ENCODE peak calls at places on chromosomes 16 and 17, in eight cellular contexts. D, R, X, W, N, Q, C and L are unnamed samples. For H3K4me1, the result is how much of the 10 kb centered on the place peaks cover.

GRCh38 chr16:4273858-4274291 is 1.1 kb upstream of the TFAP4 start:
- DNase-seq in N (peak), C (peak), W (peak), R (peak), X (peak), Q (peak), D (peak), L (peak)

GRCh38 chr17:18381953-18382245 is 4.3 kb downstream of the EVPLL start:
- DNase-seq in W (no peak), X (no peak), C (no peak), N (no peak), D (no peak), Q (no peak), R (no peak), L (no peak)

GRCh38 chr16:12513057-12513790 is 290.5 kb downstream of the CPPED1 start:
- DNase-seq in D (no peak), X (no peak), N (no peak), Q (no peak), R (no peak), C (no peak), W (no peak), L (no peak)

GRCh38 chr17:48441231-48441711 is 11.3 kb upstream of the SKAP1 start:
- DNase-seq in W (no peak), C (no peak), R (no peak), Q (no peak), X (peak), D (no peak), N (no peak), L (no peak)

GRCh38 chr16:7376227-7376626 is 43.6 kb downstream of the RBFOX1 start:
- DNase-seq in R (no peak), C (no peak), W (no peak), D (no peak), X (no peak), N (no peak), Q (no peak), L (no peak)

GRCh38 chr17:58969156-58969555 is 137.5 kb downstream of the TRIM37 start:
- DNase-seq in W (no peak), Q (no peak), D (no peak), N (no peak), X (no peak), R (no peak), C (no peak), L (no peak)

GRCh38 chr16:11914210-11914758 is 1.5 kb downstream of the GSPT1 start:
- DNase-seq in D (no peak), N (no peak), W (no peak), X (peak), R (peak), Q (no peak), C (peak), L (no peak)

GRCh38 chr16:86503830-86504229 is 6.5 kb upstream of the FOXF1 start:
- DNase-seq in Q (no peak), R (no peak), X (no peak), N (no peak), W (no peak), D (no peak), C (no peak), L (peak)

GRCh38 chr17:57275365-57275764 is 19.0 kb downstream of the MSI2 start:
- DNase-seq in W (no peak), X (no peak), R (no peak), Q (no peak), N (no peak), C (no peak), D (no peak), L (no peak)

GRCh38 chr17:7220593-7221280 is 999 bp downstream of the ACADVL start:
- DNase-seq in N (peak), C (peak), Q (no peak), R (peak), D (peak), W (peak), X (peak), L (peak)

GRCh38 chr17:43636446-43636845 is 25.3 kb downstream of the MEOX1 start:
- DNase-seq in Q (no peak), D (no peak), N (no peak), R (no peak), W (no peak), C (no peak), X (no peak), L (no peak)

GRCh38 chr16:22123759-22124490 is 31.6 kb downstream of the VWA3A start:
- DNase-seq in Q (no peak), X (no peak), C (no peak), W (no peak), N (peak), R (no peak), D (peak), L (no peak)

GRCh38 chr17:78875738-78876597 is 27.0 kb downstream of the CEP295NL start:
- DNase-seq in C (peak), N (no peak), Q (no peak), D (peak), R (no peak), X (no peak), W (peak), L (no peak)

GRCh38 chr17:29571883-29572681 is 3.6 kb downstream of the TP53I13 start:
- DNase-seq in R (no peak), C (no peak), D (no peak), Q (no peak), X (no peak), W (no peak), N (no peak), L (peak)

GRCh38 chr17:41660221-41660711 is 28.4 kb upstream of the EIF1 start:
- DNase-seq in Q (no peak), X (no peak), W (no peak), C (no peak), N (no peak), D (peak), R (no peak), L (no peak)

GRCh38 chr16:86877108-86877507 is 298.8 kb downstream of the FOXL1 start:
- DNase-seq in Q (no peak), R (no peak), D (no peak), C (no peak), N (no peak), W (no peak), X (no peak), L (no peak)

GRCh38 chr17:33492731-33493260 is 199.7 kb upstream of the ASIC2 start:
- DNase-seq in Q (no peak), W (no peak), N (no peak), D (no peak), X (no peak), R (no peak), C (peak), L (no peak)

GRCh38 chr16:50797456-50797855 is 55.6 kb downstream of the CYLD start:
- DNase-seq in N (no peak), R (no peak), C (no peak), W (peak), Q (no peak), D (no peak), X (no peak), L (no peak)

GRCh38 chr17:81119223-81120148 is 45.8 kb upstream of the PVALEF start:
- DNase-seq in R (peak), X (peak), W (peak), N (peak), D (peak), Q (peak), C (peak), L (peak)

GRCh38 chr16:48330847-48331204 is 54.4 kb downstream of the SIAH1 start:
- DNase-seq in N (no peak), W (no peak), Q (no peak), C (no peak), R (no peak), X (no peak), D (no peak), L (no peak)

GRCh38 chr17:78019367-78019975 is 61.0 kb downstream of the TNRC6C start:
- DNase-seq in C (peak), N (peak), Q (no peak), D (no peak), R (no peak), X (peak), W (peak), L (no peak)

GRCh38 chr17:77827039-77827438 is 131.5 kb upstream of the TNRC6C start:
- DNase-seq in D (no peak), W (no peak), N (no peak), C (no peak), X (no peak), Q (no peak), R (no peak), L (no peak)

GRCh38 chr16:87956771-87957279 is 5.6 kb downstream of the BANP start:
- DNase-seq in Q (no peak), W (peak), R (no peak), X (no peak), N (peak), C (peak), D (peak), L (no peak)

GRCh38 chr17:21548236-21548635 is 144.1 kb upstream of the KCNJ18 start:
- DNase-seq in C (no peak), D (no peak), X (no peak), W (no peak), Q (no peak), N (no peak), R (no peak), L (no peak)

GRCh38 chr17:4896332-4897197 is 2.8 kb upstream of the C17orf107 start:
- DNase-seq in C (no peak), N (no peak), W (no peak), D (no peak), R (no peak), X (no peak), Q (no peak), L (no peak)

GRCh38 chr17:82350182-82351030 is 8.6 kb upstream of the TEX19 start:
- DNase-seq in R (no peak), X (peak), N (no peak), W (no peak), D (peak), Q (no peak), C (no peak), L (no peak)

GRCh38 chr16:57618306-57619132 is 9.9 kb upstream of the ADGRG1 start:
- DNase-seq in Q (no peak), W (peak), D (peak), R (peak), N (no peak), C (no peak), X (no peak), L (peak)

GRCh38 chr17:57988301-57989010 is 402 bp upstream of the VEZF1 start:
- DNase-seq in W (peak), Q (peak), C (peak), D (peak), R (peak), N (peak), X (peak), L (peak)

GRCh38 chr16:1531638-1531910 is 1.9 kb upstream of the TMEM204 start:
- DNase-seq in C (no peak), R (no peak), W (no peak), D (no peak), X (no peak), Q (no peak), N (no peak), L (no peak)

GRCh38 chr17:64459284-64459747 is 10.4 kb downstream of the MILR1 start:
- DNase-seq in N (no peak), C (peak), Q (no peak), D (no peak), X (no peak), W (peak), R (peak), L (no peak)

GRCh38 chr17:8563981-8564602 is 66.4 kb downstream of the MYH10 start:
- DNase-seq in D (no peak), R (no peak), N (no peak), C (peak), W (peak), X (no peak), Q (no peak), L (no peak)

GRCh38 chr16:66574081-66574480 is 5.2 kb upstream of the CMTM2 start:
- DNase-seq in C (no peak), R (no peak), N (no peak), Q (no peak), D (no peak), X (no peak), W (peak), L (no peak)

GRCh38 chr17:43881176-43881575 is 26.2 kb downstream of the MPP2 start:
- DNase-seq in W (no peak), X (no peak), C (no peak), N (no peak), Q (no peak), R (no peak), D (peak), L (peak)

GRCh38 chr17:77492446-77493237 is 351.9 kb downstream of the SEC14L1 start:
- DNase-seq in X (no peak), Q (no peak), R (no peak), W (no peak), N (no peak), D (peak), C (no peak), L (peak)

GRCh38 chr17:4329838-4330237 is 36.6 kb downstream of the UBE2G1 start:
- DNase-seq in R (peak), C (peak), D (no peak), Q (no peak), X (no peak), W (peak), N (peak), L (no peak)

GRCh38 chr17:67310406-67310805 is 56.0 kb downstream of the PSMD12 start:
- DNase-seq in X (no peak), D (no peak), C (no peak), W (no peak), N (no peak), R (no peak), Q (no peak), L (no peak)
- H3K9ac ChIP-seq in X (no peak), D (no peak), C (no peak), W (no peak), N (no peak), R (no peak), Q (no peak), L (no peak)

GRCh38 chr17:40107266-40107980 is 7.0 kb upstream of the NR1D1 start:
- DNase-seq in W (no peak), D (peak), N (no peak), R (no peak), X (no peak), Q (no peak), C (no peak), L (no peak)

GRCh38 chr17:40104570-40105471 is 4.4 kb upstream of the NR1D1 start:
- DNase-seq in R (peak), W (no peak), D (no peak), N (no peak), X (peak), C (no peak), Q (no peak), L (no peak)

GRCh38 chr17:40106760-40107265 is 6.4 kb upstream of the NR1D1 start:
- DNase-seq in N (no peak), X (no peak), W (no peak), C (peak), Q (no peak), D (peak), R (no peak), L (no peak)

GRCh38 chr17:40103742-40104095 is 3.3 kb upstream of the NR1D1 start:
- DNase-seq in Q (no peak), W (no peak), X (peak), R (no peak), C (no peak), N (no peak), D (no peak), L (no peak)

GRCh38 chr17:40106089-40106759 is 5.8 kb upstream of the NR1D1 start:
- DNase-seq in Q (no peak), D (no peak), N (no peak), R (no peak), W (no peak), C (no peak), X (no peak), L (no peak)
- H3K4me1 ChIP-seq in Q (under half), D (under half), N (under half), R (under half), W (under half), C (under half), X (under half), L (half or more)

DNA sequence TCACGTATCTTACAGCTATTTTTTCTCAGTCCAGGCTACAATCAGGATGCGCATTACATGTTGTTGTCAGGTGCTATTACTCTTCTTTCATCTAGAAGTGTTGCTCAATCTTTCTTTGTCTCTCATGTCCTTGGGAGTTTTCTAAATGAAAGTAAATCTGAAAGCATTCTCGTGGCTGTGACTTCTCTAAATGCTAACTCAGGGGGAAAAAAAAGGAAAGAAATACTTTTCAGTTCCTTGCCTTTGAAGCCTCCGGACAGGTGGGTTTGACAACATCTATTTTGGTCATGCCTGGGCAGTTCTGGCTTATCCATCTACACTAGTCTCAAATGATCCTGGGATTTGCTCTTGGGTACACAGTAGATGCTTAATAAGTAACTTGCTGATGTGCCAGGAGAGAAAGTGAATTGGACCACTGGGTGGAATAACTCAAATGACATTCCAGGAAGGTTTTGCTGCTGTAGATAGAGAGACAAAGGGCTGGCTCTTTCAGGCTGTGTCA is 63.8 kb upstream of the NFAT5 start:
- DNase-seq in W (no peak), X (peak), R (no peak), Q (no peak), C (no peak), D (no peak), N (no peak), L (no peak)
- H3K27ac ChIP-seq in W (no peak), X (no peak), R (no peak), Q (no peak), C (no peak), D (no peak), N (no peak), L (no peak)

DNA sequence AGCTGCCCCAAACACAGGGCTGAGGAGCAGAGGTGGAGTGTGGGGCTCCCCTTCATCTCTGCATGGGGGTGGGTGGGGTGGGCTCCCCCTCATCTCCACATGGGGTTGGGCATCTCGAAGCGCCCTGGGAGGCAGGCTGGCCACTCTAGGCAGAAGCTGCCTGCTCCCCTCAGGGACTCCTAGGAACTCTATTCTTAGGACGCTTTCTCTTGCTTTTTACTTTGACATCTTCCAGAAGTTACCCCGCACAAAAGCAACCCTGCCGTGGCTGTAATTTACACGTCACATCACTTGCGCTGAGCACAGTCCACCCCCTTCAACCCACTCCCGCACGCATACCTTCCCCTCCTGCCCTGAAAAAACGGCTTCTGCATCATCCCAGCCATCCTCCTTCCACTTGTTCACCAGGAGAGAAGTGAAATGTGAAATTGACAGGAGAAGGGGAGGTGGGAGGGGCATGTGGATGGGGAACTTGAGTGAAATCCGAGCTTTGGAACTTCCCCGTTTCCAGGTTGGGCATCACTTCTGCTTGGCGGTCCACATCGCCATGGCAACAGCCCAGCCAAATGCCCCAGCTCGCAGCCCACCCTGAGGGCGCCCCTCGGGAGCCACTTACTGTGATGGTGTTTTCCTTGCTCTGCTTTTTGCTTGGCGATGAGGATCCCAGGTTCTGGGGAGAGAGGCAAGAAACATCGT is 53.7 kb upstream of the RCVRN start:
- DNase-seq in R (no peak), X (no peak), N (no peak), D (no peak), Q (peak), W (no peak), C (no peak), L (no peak)
- H3K9ac ChIP-seq in R (no peak), X (no peak), N (no peak), D (no peak), Q (no peak), W (no peak), C (no peak), L (no peak)